ENCODE peak calls at places on chromosomes 1 and 21, in nine cellular contexts. One of them, this sample, is unnamed.

GRCh38 chr21:35643176-35643575 is 417.1 kb downstream of the SETD4 start:
- DNase-seq in AG09309: no peak
- DNase-seq in AG20443: no peak
- DNase-seq in NCI-H2029 treated with DMSO at 0.1 percent for 48 hours: no peak
- DNase-seq in GM13976: no peak
- DNase-seq in anterior cingulate cortex: no peak
- DNase-seq in PC-9: no peak
- DNase-seq in activated gamma-delta T cell treated with Interleukin-2 at 50 U/mL for 16 hours: no peak
- DNase-seq in posterior cingulate gyrus: no peak
- DNase-seq in this sample: peak

GRCh38 chr1:23953020-23953419 is 6.6 kb upstream of the PNRC2 start:
- DNase-seq in AG09309: no peak
- DNase-seq in AG20443: no peak
- DNase-seq in NCI-H2029 treated with DMSO at 0.1 percent for 48 hours: no peak
- DNase-seq in GM13976: no peak
- DNase-seq in anterior cingulate cortex: no peak
- DNase-seq in PC-9: no peak
- DNase-seq in activated gamma-delta T cell treated with Interleukin-2 at 50 U/mL for 16 hours: no peak
- DNase-seq in posterior cingulate gyrus: no peak
- DNase-seq in this sample: no peak

GRCh38 chr1:190474587-190475305 is 2.9 kb downstream of the BRINP3 start:
- DNase-seq in AG09309: no peak
- DNase-seq in AG20443: no peak
- DNase-seq in NCI-H2029 treated with DMSO at 0.1 percent for 48 hours: no peak
- DNase-seq in GM13976: no peak
- DNase-seq in anterior cingulate cortex: no peak
- DNase-seq in PC-9: no peak
- DNase-seq in activated gamma-delta T cell treated with Interleukin-2 at 50 U/mL for 16 hours: no peak
- DNase-seq in posterior cingulate gyrus: peak
- DNase-seq in this sample: no peak

GRCh38 chr1:24966724-24967346 is 36.8 kb upstream of the RUNX3 start:
- DNase-seq in AG09309: peak
- DNase-seq in AG20443: peak
- DNase-seq in NCI-H2029 treated with DMSO at 0.1 percent for 48 hours: no peak
- DNase-seq in GM13976: peak
- DNase-seq in anterior cingulate cortex: no peak
- DNase-seq in PC-9: no peak
- DNase-seq in activated gamma-delta T cell treated with Interleukin-2 at 50 U/mL for 16 hours: peak
- DNase-seq in posterior cingulate gyrus: no peak
- DNase-seq in this sample: no peak

GRCh38 chr1:227748496-227749182 is 13.4 kb downstream of the SNAP47 start:
- DNase-seq in AG09309: no peak
- DNase-seq in AG20443: no peak
- DNase-seq in NCI-H2029 treated with DMSO at 0.1 percent for 48 hours: no peak
- DNase-seq in GM13976: no peak
- DNase-seq in anterior cingulate cortex: no peak
- DNase-seq in PC-9: no peak
- DNase-seq in activated gamma-delta T cell treated with Interleukin-2 at 50 U/mL for 16 hours: no peak
- DNase-seq in posterior cingulate gyrus: no peak
- DNase-seq in this sample: no peak

GRCh38 chr1:201264072-201264471 is 19.2 kb upstream of the PKP1 start:
- DNase-seq in AG09309: no peak
- DNase-seq in AG20443: no peak
- DNase-seq in NCI-H2029 treated with DMSO at 0.1 percent for 48 hours: no peak
- DNase-seq in GM13976: no peak
- DNase-seq in anterior cingulate cortex: no peak
- DNase-seq in PC-9: no peak
- DNase-seq in activated gamma-delta T cell treated with Interleukin-2 at 50 U/mL for 16 hours: no peak
- DNase-seq in posterior cingulate gyrus: no peak
- DNase-seq in this sample: no peak

GRCh38 chr1:53511933-53512806 is 53.0 kb downstream of the DMRTB1 start:
- DNase-seq in AG09309: peak
- DNase-seq in AG20443: peak
- DNase-seq in NCI-H2029 treated with DMSO at 0.1 percent for 48 hours: peak
- DNase-seq in GM13976: no peak
- DNase-seq in anterior cingulate cortex: no peak
- DNase-seq in PC-9: no peak
- DNase-seq in activated gamma-delta T cell treated with Interleukin-2 at 50 U/mL for 16 hours: no peak
- DNase-seq in posterior cingulate gyrus: no peak
- DNase-seq in this sample: no peak

GRCh38 chr1:173581384-173582078 is 21.3 kb downstream of the SLC9C2 start:
- DNase-seq in AG09309: no peak
- DNase-seq in AG20443: no peak
- DNase-seq in NCI-H2029 treated with DMSO at 0.1 percent for 48 hours: no peak
- DNase-seq in GM13976: no peak
- DNase-seq in anterior cingulate cortex: no peak
- DNase-seq in PC-9: no peak
- DNase-seq in activated gamma-delta T cell treated with Interleukin-2 at 50 U/mL for 16 hours: no peak
- DNase-seq in posterior cingulate gyrus: no peak
- DNase-seq in this sample: no peak

GRCh38 chr1:179781962-179782361 is 38.9 kb downstream of the FAM163A start:
- DNase-seq in AG09309: no peak
- DNase-seq in AG20443: peak
- DNase-seq in NCI-H2029 treated with DMSO at 0.1 percent for 48 hours: no peak
- DNase-seq in GM13976: no peak
- DNase-seq in anterior cingulate cortex: no peak
- DNase-seq in PC-9: no peak
- DNase-seq in activated gamma-delta T cell treated with Interleukin-2 at 50 U/mL for 16 hours: no peak
- DNase-seq in posterior cingulate gyrus: no peak
- DNase-seq in this sample: no peak

GRCh38 chr1:66090863-66091457 is 298.3 kb downstream of the PDE4B start:
- DNase-seq in AG09309: peak
- DNase-seq in AG20443: peak
- DNase-seq in NCI-H2029 treated with DMSO at 0.1 percent for 48 hours: no peak
- DNase-seq in GM13976: no peak
- DNase-seq in anterior cingulate cortex: no peak
- DNase-seq in PC-9: no peak
- DNase-seq in activated gamma-delta T cell treated with Interleukin-2 at 50 U/mL for 16 hours: no peak
- DNase-seq in posterior cingulate gyrus: no peak
- DNase-seq in this sample: no peak

GRCh38 chr1:15120251-15120945 is 33.1 kb upstream of the TMEM51 start:
- DNase-seq in AG09309: no peak
- DNase-seq in AG20443: no peak
- DNase-seq in NCI-H2029 treated with DMSO at 0.1 percent for 48 hours: no peak
- DNase-seq in GM13976: no peak
- DNase-seq in anterior cingulate cortex: no peak
- DNase-seq in PC-9: no peak
- DNase-seq in activated gamma-delta T cell treated with Interleukin-2 at 50 U/mL for 16 hours: no peak
- DNase-seq in posterior cingulate gyrus: no peak
- DNase-seq in this sample: no peak

GRCh38 chr1:241660424-241660972 is 8.4 kb downstream of the WDR64 start:
- DNase-seq in AG09309: no peak
- DNase-seq in AG20443: no peak
- DNase-seq in NCI-H2029 treated with DMSO at 0.1 percent for 48 hours: no peak
- DNase-seq in GM13976: no peak
- DNase-seq in anterior cingulate cortex: no peak
- DNase-seq in PC-9: no peak
- DNase-seq in activated gamma-delta T cell treated with Interleukin-2 at 50 U/mL for 16 hours: no peak
- DNase-seq in posterior cingulate gyrus: no peak
- DNase-seq in this sample: no peak

GRCh38 chr1:156291226-156292061 is 4.0 kb downstream of the GLMP start:
- DNase-seq in AG09309: no peak
- DNase-seq in AG20443: peak
- DNase-seq in NCI-H2029 treated with DMSO at 0.1 percent for 48 hours: peak
- DNase-seq in GM13976: peak
- DNase-seq in anterior cingulate cortex: peak
- DNase-seq in PC-9: no peak
- DNase-seq in activated gamma-delta T cell treated with Interleukin-2 at 50 U/mL for 16 hours: no peak
- DNase-seq in posterior cingulate gyrus: peak
- DNase-seq in this sample: peak

GRCh38 chr21:38269567-38269917 is 12.8 kb downstream of the KCNJ15 start:
- DNase-seq in AG09309: no peak
- DNase-seq in AG20443: no peak
- DNase-seq in NCI-H2029 treated with DMSO at 0.1 percent for 48 hours: no peak
- DNase-seq in GM13976: peak
- DNase-seq in anterior cingulate cortex: no peak
- DNase-seq in PC-9: no peak
- DNase-seq in activated gamma-delta T cell treated with Interleukin-2 at 50 U/mL for 16 hours: no peak
- DNase-seq in posterior cingulate gyrus: no peak
- DNase-seq in this sample: no peak

GRCh38 chr1:146019225-146020057 is 2.1 kb downstream of the HJV start:
- DNase-seq in AG09309: no peak
- DNase-seq in AG20443: no peak
- DNase-seq in NCI-H2029 treated with DMSO at 0.1 percent for 48 hours: no peak
- DNase-seq in GM13976: no peak
- DNase-seq in anterior cingulate cortex: no peak
- DNase-seq in PC-9: no peak
- DNase-seq in activated gamma-delta T cell treated with Interleukin-2 at 50 U/mL for 16 hours: no peak
- DNase-seq in posterior cingulate gyrus: no peak
- DNase-seq in this sample: no peak

GRCh38 chr1:16391408-16391807 is 24.4 kb downstream of the SZRD1 start:
- DNase-seq in AG09309: no peak
- DNase-seq in AG20443: no peak
- DNase-seq in NCI-H2029 treated with DMSO at 0.1 percent for 48 hours: no peak
- DNase-seq in GM13976: no peak
- DNase-seq in anterior cingulate cortex: no peak
- DNase-seq in PC-9: no peak
- DNase-seq in activated gamma-delta T cell treated with Interleukin-2 at 50 U/mL for 16 hours: no peak
- DNase-seq in posterior cingulate gyrus: no peak
- DNase-seq in this sample: no peak

GRCh38 chr1:107434379-107434728 is 293.5 kb downstream of the NTNG1 start:
- DNase-seq in AG09309: no peak
- DNase-seq in AG20443: no peak
- DNase-seq in NCI-H2029 treated with DMSO at 0.1 percent for 48 hours: no peak
- DNase-seq in GM13976: no peak
- DNase-seq in anterior cingulate cortex: no peak
- DNase-seq in PC-9: no peak
- DNase-seq in activated gamma-delta T cell treated with Interleukin-2 at 50 U/mL for 16 hours: no peak
- DNase-seq in posterior cingulate gyrus: no peak
- DNase-seq in this sample: no peak

GRCh38 chr1:31390071-31390470 is 17.2 kb upstream of the FABP3 start:
- DNase-seq in AG09309: no peak
- DNase-seq in AG20443: no peak
- DNase-seq in NCI-H2029 treated with DMSO at 0.1 percent for 48 hours: no peak
- DNase-seq in GM13976: no peak
- DNase-seq in anterior cingulate cortex: no peak
- DNase-seq in PC-9: peak
- DNase-seq in activated gamma-delta T cell treated with Interleukin-2 at 50 U/mL for 16 hours: no peak
- DNase-seq in posterior cingulate gyrus: no peak
- DNase-seq in this sample: no peak

GRCh38 chr1:206555473-206555935 is 48.2 kb downstream of the RASSF5 start:
- DNase-seq in AG09309: no peak
- DNase-seq in AG20443: no peak
- DNase-seq in NCI-H2029 treated with DMSO at 0.1 percent for 48 hours: no peak
- DNase-seq in GM13976: peak
- DNase-seq in anterior cingulate cortex: peak
- DNase-seq in PC-9: no peak
- DNase-seq in activated gamma-delta T cell treated with Interleukin-2 at 50 U/mL for 16 hours: peak
- DNase-seq in posterior cingulate gyrus: peak
- DNase-seq in this sample: no peak

GRCh38 chr1:224643653-224644052 is 27.5 kb downstream of the CNIH3 start:
- DNase-seq in AG09309: no peak
- DNase-seq in AG20443: no peak
- DNase-seq in NCI-H2029 treated with DMSO at 0.1 percent for 48 hours: no peak
- DNase-seq in GM13976: no peak
- DNase-seq in anterior cingulate cortex: no peak
- DNase-seq in PC-9: no peak
- DNase-seq in activated gamma-delta T cell treated with Interleukin-2 at 50 U/mL for 16 hours: no peak
- DNase-seq in posterior cingulate gyrus: no peak
- DNase-seq in this sample: no peak

GRCh38 chr1:26190373-26190987 is at the start of gene CATSPER4:
- DNase-seq in AG09309: no peak
- DNase-seq in AG20443: peak
- DNase-seq in NCI-H2029 treated with DMSO at 0.1 percent for 48 hours: no peak
- DNase-seq in GM13976: no peak
- DNase-seq in anterior cingulate cortex: no peak
- DNase-seq in PC-9: no peak
- DNase-seq in activated gamma-delta T cell treated with Interleukin-2 at 50 U/mL for 16 hours: no peak
- DNase-seq in posterior cingulate gyrus: no peak
- DNase-seq in this sample: no peak

GRCh38 chr1:236066828-236067386 is 2.0 kb upstream of the NID1 start:
- DNase-seq in AG09309: no peak
- DNase-seq in AG20443: no peak
- DNase-seq in NCI-H2029 treated with DMSO at 0.1 percent for 48 hours: no peak
- DNase-seq in GM13976: peak
- DNase-seq in anterior cingulate cortex: peak
- DNase-seq in PC-9: no peak
- DNase-seq in activated gamma-delta T cell treated with Interleukin-2 at 50 U/mL for 16 hours: peak
- DNase-seq in posterior cingulate gyrus: no peak
- DNase-seq in this sample: no peak

GRCh38 chr1:22287946-22288520 is 145.1 kb upstream of the WNT4 start:
- DNase-seq in AG09309: no peak
- DNase-seq in AG20443: no peak
- DNase-seq in NCI-H2029 treated with DMSO at 0.1 percent for 48 hours: no peak
- DNase-seq in GM13976: no peak
- DNase-seq in anterior cingulate cortex: peak
- DNase-seq in PC-9: no peak
- DNase-seq in activated gamma-delta T cell treated with Interleukin-2 at 50 U/mL for 16 hours: no peak
- DNase-seq in posterior cingulate gyrus: no peak
- DNase-seq in this sample: no peak

GRCh38 chr1:212034516-212035122 is 738 bp downstream of the INTS7 start:
- DNase-seq in AG09309: no peak
- DNase-seq in AG20443: no peak
- DNase-seq in NCI-H2029 treated with DMSO at 0.1 percent for 48 hours: no peak
- DNase-seq in GM13976: no peak
- DNase-seq in anterior cingulate cortex: no peak
- DNase-seq in PC-9: no peak
- DNase-seq in activated gamma-delta T cell treated with Interleukin-2 at 50 U/mL for 16 hours: peak
- DNase-seq in posterior cingulate gyrus: no peak
- DNase-seq in this sample: no peak

GRCh38 chr1:15410884-15411245 is 1.2 kb downstream of the EFHD2 start:
- DNase-seq in AG09309: no peak
- DNase-seq in AG20443: no peak
- DNase-seq in NCI-H2029 treated with DMSO at 0.1 percent for 48 hours: no peak
- DNase-seq in GM13976: no peak
- DNase-seq in anterior cingulate cortex: no peak
- DNase-seq in PC-9: no peak
- DNase-seq in activated gamma-delta T cell treated with Interleukin-2 at 50 U/mL for 16 hours: no peak
- DNase-seq in posterior cingulate gyrus: no peak
- DNase-seq in this sample: no peak

GRCh38 chr1:166944186-166944967 is 31.0 kb downstream of the ILDR2 start:
- DNase-seq in AG09309: no peak
- DNase-seq in AG20443: peak
- DNase-seq in NCI-H2029 treated with DMSO at 0.1 percent for 48 hours: no peak
- DNase-seq in GM13976: no peak
- DNase-seq in anterior cingulate cortex: no peak
- DNase-seq in PC-9: no peak
- DNase-seq in activated gamma-delta T cell treated with Interleukin-2 at 50 U/mL for 16 hours: no peak
- DNase-seq in posterior cingulate gyrus: no peak
- DNase-seq in this sample: no peak

GRCh38 chr1:20486457-20487235 is 636 bp upstream of the CAMK2N1 start:
- DNase-seq in AG09309: no peak
- DNase-seq in AG20443: peak
- DNase-seq in NCI-H2029 treated with DMSO at 0.1 percent for 48 hours: no peak
- DNase-seq in GM13976: no peak
- DNase-seq in anterior cingulate cortex: peak
- DNase-seq in PC-9: peak
- DNase-seq in activated gamma-delta T cell treated with Interleukin-2 at 50 U/mL for 16 hours: no peak
- DNase-seq in posterior cingulate gyrus: peak
- DNase-seq in this sample: no peak

GRCh38 chr21:25334046-25334730 is 273.1 kb downstream of the MRPL39 start:
- DNase-seq in AG09309: no peak
- DNase-seq in AG20443: no peak
- DNase-seq in NCI-H2029 treated with DMSO at 0.1 percent for 48 hours: no peak
- DNase-seq in GM13976: no peak
- DNase-seq in anterior cingulate cortex: no peak
- DNase-seq in PC-9: no peak
- DNase-seq in activated gamma-delta T cell treated with Interleukin-2 at 50 U/mL for 16 hours: no peak
- DNase-seq in posterior cingulate gyrus: no peak
- DNase-seq in this sample: no peak

GRCh38 chr1:117794073-117794472 is 135.3 kb downstream of the GDAP2 start:
- DNase-seq in AG09309: peak
- DNase-seq in AG20443: peak
- DNase-seq in NCI-H2029 treated with DMSO at 0.1 percent for 48 hours: no peak
- DNase-seq in GM13976: no peak
- DNase-seq in anterior cingulate cortex: no peak
- DNase-seq in PC-9: no peak
- DNase-seq in activated gamma-delta T cell treated with Interleukin-2 at 50 U/mL for 16 hours: no peak
- DNase-seq in posterior cingulate gyrus: no peak
- DNase-seq in this sample: no peak

GRCh38 chr1:5424802-5425201 is 567.4 kb downstream of the NPHP4 start:
- DNase-seq in AG09309: no peak
- DNase-seq in AG20443: no peak
- DNase-seq in NCI-H2029 treated with DMSO at 0.1 percent for 48 hours: no peak
- DNase-seq in GM13976: no peak
- DNase-seq in anterior cingulate cortex: no peak
- DNase-seq in PC-9: peak
- DNase-seq in activated gamma-delta T cell treated with Interleukin-2 at 50 U/mL for 16 hours: no peak
- DNase-seq in posterior cingulate gyrus: no peak
- DNase-seq in this sample: no peak

GRCh38 chr1:44894591-44894990 is 51.5 kb upstream of the PTCH2 start:
- DNase-seq in AG09309: peak
- DNase-seq in AG20443: peak
- DNase-seq in NCI-H2029 treated with DMSO at 0.1 percent for 48 hours: no peak
- DNase-seq in GM13976: no peak
- DNase-seq in anterior cingulate cortex: no peak
- DNase-seq in PC-9: no peak
- DNase-seq in activated gamma-delta T cell treated with Interleukin-2 at 50 U/mL for 16 hours: no peak
- DNase-seq in posterior cingulate gyrus: no peak
- DNase-seq in this sample: peak